ENCODE peak calls at places on chromosomes 11 and 22, in six cellular contexts. K is GF-D8, H is NCI-H1417, W is Calu3, N is non-pigmented ciliary epithelial cell, P is GM12865. L is an unnamed sample.

GRCh38 chr22:38868886-38869381 is 3.1 kb downstream of the CBX6 start:
- DNase-seq in W (peak), H (peak), N (no peak), K (peak), P (peak), L (peak)

GRCh38 chr11:3080733-3081385 is 23.6 kb upstream of the CARS1 start:
- DNase-seq in K (no peak), W (no peak), H (no peak), P (no peak), N (no peak), L (no peak)

GRCh38 chr11:76237914-76238313 is 31.6 kb upstream of the WNT11 start:
- DNase-seq in N (no peak), H (no peak), P (peak), W (peak), K (peak), L (no peak)

GRCh38 chr11:68354181-68354872 is 41.9 kb downstream of the LRP5 start:
- DNase-seq in P (no peak), W (peak), K (no peak), H (no peak), N (peak), L (no peak)

GRCh38 chr11:12535321-12535720 is 138.9 kb upstream of the TEAD1 start:
- DNase-seq in H (no peak), N (no peak), P (no peak), K (no peak), W (no peak), L (no peak)

GRCh38 chr11:27281276-27281675 is 81.7 kb downstream of the CCDC34 start:
- DNase-seq in P (no peak), K (no peak), H (no peak), N (no peak), W (no peak), L (no peak)

GRCh38 chr11:28227460-28227859 is 119.3 kb downstream of the METTL15 start:
- DNase-seq in N (no peak), H (no peak), P (peak), W (no peak), K (no peak), L (no peak)

GRCh38 chr22:19868773-19869471 is 14.2 kb upstream of the GNB1L start:
- DNase-seq in P (no peak), H (no peak), K (no peak), W (no peak), N (no peak), L (peak)

GRCh38 chr11:16153951-16154350 is 202.4 kb downstream of the SOX6 start:
- DNase-seq in W (no peak), P (no peak), H (no peak), K (no peak), N (no peak), L (no peak)